ENCODE peak calls at places on chromosomes 3 and 15, in nine cellular contexts. E is spleen, V is epithelial cell of esophagus, Q is GM23338, P is fibroblast of pulmonary artery, A is BJ, Z is fibroblast of lung, W is HCT116, L is GM06990. U is an unnamed sample.
A peak's percentile ranks its signal among the peaks of the same experiment; 100 is the strongest.

GRCh38 chr3:151925876-151926275 is 52.4 kb downstream of the SUCNR1 start:
- DNase-seq in L (no peak), Z (peak; percentile 94), E (no peak), V (peak; percentile 82), Q (no peak), P (peak; percentile 66), A (peak; percentile 78), W (no peak), U (peak; percentile 81)

GRCh38 chr3:94011208-94011842 is 17.1 kb downstream of the STX19 start:
- DNase-seq in A (no peak), V (no peak), E (no peak), Q (no peak), P (no peak), L (no peak), Z (no peak), W (no peak), U (no peak)

GRCh38 chr15:85592148-85592547 is 202.6 kb downstream of the KLHL25 start:
- DNase-seq in P (peak; percentile 90), A (peak; percentile 86), V (peak; percentile 86), E (no peak), W (no peak), Z (peak; percentile 87), Q (peak; percentile 21), L (no peak), U (no peak)

GRCh38 chr15:53869044-53869805 is 109.0 kb upstream of the UNC13C start:
- DNase-seq in E (no peak), A (no peak), V (peak; percentile 22), Z (no peak), P (no peak), Q (peak; percentile 47), W (no peak), L (no peak), U (no peak)

GRCh38 chr3:36907911-36908646 is 36.8 kb downstream of the TRANK1 start:
- DNase-seq in P (peak; percentile 85), Q (peak; percentile 18), E (peak; percentile 88), W (no peak), V (peak; percentile 57), Z (peak; percentile 67), L (peak; percentile 39), A (no peak), U (no peak)

GRCh38 chr3:154943981-154944380 is 136.1 kb upstream of the MME start:
- DNase-seq in L (no peak), A (no peak), V (peak; percentile 15), Q (no peak), E (no peak), P (no peak), Z (no peak), W (no peak), U (no peak)

GRCh38 chr15:81276967-81277366 is 47.0 kb downstream of the STARD5 start:
- DNase-seq in V (no peak), L (no peak), W (no peak), A (no peak), Z (no peak), P (no peak), E (no peak), Q (peak; percentile 19), U (no peak)

GRCh38 chr15:73378089-73378488 is 9.3 kb upstream of the HCN4 start:
- DNase-seq in W (no peak), P (no peak), Z (no peak), A (no peak), L (no peak), V (no peak), Q (no peak), E (no peak), U (no peak)

GRCh38 chr3:100988080-100988479 is 5.1 kb downstream of the ABI3BP start:
- DNase-seq in Q (no peak), W (no peak), P (no peak), L (no peak), E (no peak), V (peak; percentile 15), A (no peak), Z (no peak), U (no peak)

GRCh38 chr3:172546105-172546504 is 22.9 kb upstream of the TNFSF10 start:
- DNase-seq in P (no peak), E (no peak), L (no peak), V (peak; percentile 95), Z (peak; percentile 31), W (peak; percentile 26), Q (no peak), A (no peak), U (no peak)

GRCh38 chr3:111700054-111700453 is 104.9 kb upstream of the ZBED2 start:
- DNase-seq in V (no peak), L (no peak), Z (no peak), E (no peak), A (no peak), Q (no peak), P (no peak), W (no peak), U (no peak)

GRCh38 chr3:15796771-15797599 is 794 bp downstream of the ANKRD28 start:
- DNase-seq in L (no peak), E (no peak), Q (peak; percentile 57), Z (peak; percentile 84), P (peak; percentile 80), W (peak; percentile 56), A (no peak), V (peak; percentile 65), U (no peak)
- H3K4me3 ChIP-seq in L (peak overlapping the region; percentile 59), E (peak overlapping the region; percentile 25), Q (peak overlapping the region; percentile 1), Z (peak overlapping the region; percentile 99), P (peak overlapping the region; percentile 76), W (peak overlapping the region; percentile 43), A (peak overlapping the region; percentile 80), V (peak overlapping the region; percentile 38), U (peak overlapping the region; percentile 41)

DNA sequence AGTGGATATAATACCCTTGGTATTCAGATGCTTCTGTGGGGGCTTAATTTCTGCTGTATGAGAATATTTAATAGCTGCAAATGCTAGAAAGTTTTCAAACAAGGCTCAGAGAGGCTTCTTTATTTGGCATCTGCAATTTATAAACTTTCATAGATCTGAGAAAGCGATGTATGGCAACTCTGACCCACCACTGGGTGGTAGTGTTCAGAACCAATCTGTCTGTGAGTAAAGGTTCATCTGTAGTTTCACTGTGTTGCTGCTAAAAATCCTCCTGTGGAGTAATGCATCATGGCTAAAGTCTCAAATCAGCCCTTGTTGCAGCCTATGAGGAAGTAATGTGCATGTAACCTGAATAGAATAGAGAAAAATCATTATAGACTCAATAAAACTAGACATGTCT is 47.4 kb downstream of the CLSTN2 start:
- DNase-seq in Z (no peak), V (no peak), A (no peak), E (no peak), W (no peak), L (no peak), Q (peak; percentile 17), P (no peak), U (no peak)
- TF ChIP-seq CTCF in Z (no peak), V (peak; percentile 19), A (no peak), E (no peak), W (peak; percentile 24), L (peak; percentile 11), Q (peak; percentile 50), P (no peak), U (peak; percentile 11)

GRCh38 chr15:31216210-31216911 is 110.3 kb upstream of the KLF13 start:
- DNase-seq in Q (peak; percentile 78), E (peak; percentile 97), W (no peak), A (no peak), P (peak; percentile 70), L (peak; percentile 86), Z (peak; percentile 24), V (peak; percentile 49), U (no peak)

GRCh38 chr15:31217566-31218270 is 108.9 kb upstream of the KLF13 start:
- DNase-seq in A (no peak), E (no peak), L (no peak), W (no peak), P (no peak), Q (no peak), Z (no peak), V (no peak), U (no peak)

GRCh38 chr15:31215490-31216209 is 111.0 kb upstream of the KLF13 start:
- DNase-seq in P (peak; percentile 58), W (no peak), Q (peak; percentile 88), L (peak; percentile 87), Z (peak; percentile 45), V (peak; percentile 52), A (no peak), E (peak; percentile 99), U (no peak)

GRCh38 chr15:31214864-31215489 is 111.7 kb upstream of the KLF13 start:
- DNase-seq in E (peak; percentile 84), P (peak; percentile 76), V (peak; percentile 79), A (no peak), Q (no peak), W (no peak), Z (no peak), L (no peak), U (no peak)

GRCh38 chr15:31217067-31217466 is 109.6 kb upstream of the KLF13 start:
- DNase-seq in V (no peak), W (no peak), Q (no peak), P (no peak), L (no peak), A (no peak), Z (no peak), E (no peak), U (no peak)
- H3K4me3 ChIP-seq in V (no peak overlapping the region), W (peak overlapping the region; percentile 63), Q (peak overlapping the region; percentile 63), P (no peak overlapping the region), L (peak overlapping the region; percentile 65), A (no peak overlapping the region), Z (peak overlapping the region; percentile 42), E (peak overlapping the region; percentile 61), U (no peak overlapping the region)

GRCh38 chr3:48899298-48899697 is 616 bp upstream of the SLC25A20 start:
- DNase-seq in E (no peak), V (peak; percentile 35), P (no peak), L (no peak), Q (no peak), Z (no peak), A (no peak), W (no peak), U (no peak)

GRCh38 chr3:48896991-48897390 is 1.7 kb downstream of the SLC25A20 start:
- DNase-seq in Z (no peak), Q (no peak), V (no peak), W (no peak), E (no peak), A (no peak), P (no peak), L (no peak), U (no peak)

GRCh38 chr3:48897401-48898376 is 993 bp downstream of the SLC25A20 start:
- DNase-seq in A (no peak), W (no peak), Z (no peak), L (no peak), E (peak; percentile 80), V (no peak), P (no peak), Q (no peak), U (no peak)

DNA sequence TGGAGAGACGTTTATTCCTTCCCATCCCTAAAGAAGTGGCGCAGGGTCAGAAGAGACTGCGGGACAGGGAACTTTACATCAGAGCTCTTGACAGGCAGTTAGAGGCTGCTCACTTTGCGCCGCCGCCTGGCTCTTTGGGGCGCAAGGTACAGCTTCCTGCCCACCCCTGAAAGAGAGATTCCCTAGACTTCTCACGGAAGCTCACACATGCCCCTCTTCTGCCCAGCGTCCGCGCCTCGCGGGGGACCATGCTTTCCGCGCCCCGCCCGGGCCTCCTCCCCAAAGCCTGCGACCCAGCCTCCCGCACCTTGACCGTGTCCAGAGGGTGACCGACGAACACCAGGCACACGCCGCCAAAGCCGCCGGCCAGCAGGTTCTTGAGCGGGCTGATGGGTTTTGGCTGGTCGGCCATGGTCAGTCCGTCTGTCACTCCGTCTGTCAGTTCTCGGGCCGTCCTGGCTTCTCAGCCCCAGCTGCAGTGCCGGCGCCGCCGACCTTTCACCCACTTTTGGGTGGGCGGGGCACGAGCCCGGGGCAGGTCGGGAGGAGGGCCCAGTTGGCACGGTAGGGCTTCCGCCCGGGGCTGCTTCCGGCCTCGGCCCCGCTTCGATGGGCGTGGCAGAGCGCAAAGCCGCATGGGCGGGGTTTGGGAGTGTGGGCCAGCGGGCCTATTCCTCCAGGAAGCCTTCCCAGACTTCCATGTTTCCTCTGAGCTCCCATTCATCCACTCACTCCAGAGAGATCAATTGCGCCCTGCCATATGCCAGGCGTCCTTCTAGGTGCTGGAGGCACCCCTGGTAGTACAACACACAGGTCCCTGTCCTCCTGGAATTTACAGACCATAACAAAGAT is at the start of gene SLC25A20:
- DNase-seq in A (peak; percentile 29), E (peak; percentile 99), W (peak; percentile 75), Q (peak; percentile 98), V (peak; percentile 88), P (peak; percentile 84), L (peak; percentile 90), Z (peak; percentile 78), U (peak; percentile 24)
- TF ChIP-seq CTCF in A (no peak), E (peak; percentile 43), W (no peak), Q (no peak), V (no peak), P (no peak), L (peak; percentile 23), Z (peak; percentile 9), U (no peak)

U was measured in AG09309.